ENCODE peak calls at places on chromosome 18, in ten cellular contexts. S is ovary; Q is SK-N-SH; E is neural progenitor cell; H is pancreas; M is AG04450; O is cardiac muscle cell; R is adrenal gland; I is CD8-positive, alpha-beta memory T cell; P is GM23338. K is an unnamed sample. For H3K27me3, the result is how much of the 10 kb centered on the place peaks cover.

GRCh38 chr18:7940976-7941375 is 373.9 kb downstream of the PTPRM start:
- DNase-seq in H (no peak), R (no peak), E (peak), P (no peak), M (no peak), O (no peak), I (no peak), S (no peak), Q (peak), K (no peak)

GRCh38 chr18:79926715-79927596 is 24.5 kb downstream of the SLC66A2 start:
- DNase-seq in E (peak), O (no peak), Q (no peak), S (peak), M (no peak), P (no peak), R (peak), H (no peak), I (no peak), K (no peak)

GRCh38 chr18:52903858-52904257 is 563.9 kb downstream of the DCC start:
- DNase-seq in O (peak), H (peak), S (no peak), Q (peak), P (peak), E (peak), I (no peak), M (no peak), R (peak), K (peak)

GRCh38 chr18:376307-376706 is 108.5 kb upstream of the THOC1 start:
- DNase-seq in H (peak), S (no peak), P (no peak), M (no peak), R (no peak), Q (no peak), O (no peak), I (no peak), E (no peak), K (no peak)

GRCh38 chr18:21177742-21178305 is 64.2 kb upstream of the GREB1L start:
- DNase-seq in Q (no peak), I (no peak), S (no peak), O (no peak), R (no peak), P (no peak), H (no peak), M (no peak), E (no peak), K (no peak)

GRCh38 chr18:79682896-79683625 is 3.5 kb downstream of the CTDP1 start:
- DNase-seq in R (no peak), O (no peak), S (no peak), Q (no peak), M (no peak), I (peak), P (no peak), E (no peak), H (no peak), K (no peak)

GRCh38 chr18:51077217-51077616 is 47.2 kb downstream of the SMAD4 start:
- DNase-seq in M (no peak), S (no peak), O (no peak), H (no peak), E (no peak), Q (no peak), P (no peak), R (no peak), I (no peak), K (no peak)

GRCh38 chr18:5284808-5285207 is 10.7 kb downstream of the ZBTB14 start:
- DNase-seq in S (no peak), O (no peak), Q (no peak), P (no peak), E (no peak), M (no peak), H (no peak), I (no peak), R (no peak), K (no peak)

GRCh38 chr18:59846814-59847490 is 52.8 kb upstream of the PMAIP1 start:
- DNase-seq in H (no peak), S (no peak), R (no peak), E (no peak), I (no peak), O (no peak), M (peak), Q (no peak), P (peak), K (peak)

GRCh38 chr18:40365526-40365925 is 1589.5 kb upstream of the PIK3C3 start:
- DNase-seq in M (no peak), Q (no peak), H (no peak), O (no peak), I (no peak), E (no peak), S (no peak), P (no peak), R (no peak), K (no peak)

GRCh38 chr18:50162486-50163304 is 32.3 kb downstream of the MYO5B start:
- DNase-seq in P (no peak), H (no peak), M (no peak), S (no peak), E (no peak), R (no peak), Q (no peak), O (no peak), I (no peak), K (no peak)

GRCh38 chr18:7464245-7464966 is 102.7 kb upstream of the PTPRM start:
- DNase-seq in P (no peak), S (no peak), M (no peak), H (no peak), I (no peak), Q (no peak), R (no peak), O (no peak), E (no peak), K (no peak)

GRCh38 chr18:79755496-79756142 is 42.1 kb upstream of the KCNG2 start:
- DNase-seq in I (no peak), R (no peak), S (peak), Q (no peak), E (no peak), O (no peak), P (no peak), H (no peak), M (no peak), K (peak)

GRCh38 chr18:64405161-64405560 is 256.3 kb upstream of the LINC00305 start:
- DNase-seq in H (no peak), Q (no peak), I (no peak), R (no peak), O (no peak), S (no peak), E (no peak), M (no peak), P (no peak), K (no peak)

GRCh38 chr18:21741511-21742322 is 1.1 kb downstream of the MIB1 start:
- DNase-seq in E (no peak), O (peak), R (peak), H (peak), P (peak), S (peak), M (no peak), I (no peak), Q (peak), K (no peak)

GRCh38 chr18:31398191-31398590 is 21.6 kb downstream of the DSG4 start:
- DNase-seq in M (no peak), R (no peak), E (no peak), O (no peak), H (no peak), S (no peak), I (no peak), Q (no peak), P (no peak), K (no peak)

GRCh38 chr18:48745293-48745692 is 205.5 kb downstream of the SMAD7 start:
- DNase-seq in Q (no peak), O (no peak), M (no peak), S (no peak), E (no peak), R (no peak), P (no peak), I (no peak), H (no peak), K (no peak)

GRCh38 chr18:68448736-68449135 is 266.2 kb downstream of the TMX3 start:
- DNase-seq in M (peak), I (no peak), O (no peak), P (no peak), Q (no peak), E (no peak), S (no peak), H (no peak), R (no peak), K (no peak)

GRCh38 chr18:495017-495416 is 5.5 kb downstream of the COLEC12 start:
- DNase-seq in I (no peak), H (no peak), S (no peak), P (no peak), E (no peak), R (no peak), O (no peak), Q (no peak), M (no peak), K (no peak)

GRCh38 chr18:53997064-53997463 is 227.4 kb downstream of the MBD2 start:
- DNase-seq in I (no peak), R (no peak), E (no peak), H (no peak), M (no peak), P (no peak), Q (no peak), S (no peak), O (no peak), K (no peak)
- H3K27me3 ChIP-seq in I (under half), R (under half), E (under half), H (under half), M (under half), P (under half), Q (under half), S (under half), O (under half), K (under half)

DNA sequence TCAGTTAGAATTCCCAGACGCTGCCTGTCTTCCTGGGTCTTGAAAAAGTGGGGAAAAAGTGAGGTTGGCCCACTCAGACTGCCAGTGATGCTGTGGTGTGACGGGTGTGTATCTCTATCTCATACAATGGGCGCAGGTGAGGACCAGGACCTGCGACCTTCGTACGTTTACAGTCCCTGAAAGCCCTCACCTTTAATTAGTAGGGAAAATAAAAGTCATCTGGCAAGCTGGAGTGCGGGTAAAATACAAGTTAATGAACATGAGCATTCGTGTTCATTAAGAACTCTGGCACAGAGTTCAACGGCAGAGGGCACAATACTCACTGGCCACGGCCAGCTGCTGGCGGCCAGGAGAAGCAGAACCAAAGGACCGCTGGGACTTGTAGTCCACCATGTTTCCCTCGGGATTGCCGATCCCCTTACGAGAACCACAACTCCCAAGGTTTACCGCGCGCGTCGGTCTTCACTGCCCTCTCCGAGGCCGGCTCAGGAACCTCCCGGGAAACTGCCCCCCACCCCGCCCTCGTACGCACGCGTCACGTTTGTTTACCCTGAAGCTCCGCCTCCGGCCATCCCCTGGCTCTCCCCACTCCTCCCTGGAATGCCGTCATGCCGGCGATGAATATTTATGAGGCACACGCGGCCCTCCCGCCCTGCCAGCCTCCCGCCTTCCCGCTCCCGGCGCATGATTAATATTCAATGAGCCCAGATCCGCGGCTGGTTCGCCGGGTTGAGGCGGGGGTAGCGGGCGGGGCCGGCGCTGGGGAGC is 486 bp upstream of the PHLPP1 start:
- DNase-seq in S (peak), E (peak), P (peak), I (peak), R (peak), O (peak), Q (peak), H (peak), M (peak), K (peak)
- H3K4me3 ChIP-seq in S (peak), E (peak), P (peak), I (peak), R (peak), O (peak), Q (peak), H (peak), M (peak), K (peak)

GRCh38 chr18:46460754-46461153 is 196.3 kb downstream of the LOXHD1 start:
- DNase-seq in M (no peak), E (no peak), Q (no peak), P (no peak), I (no peak), H (no peak), O (no peak), R (no peak), S (no peak), K (peak)

GRCh38 chr18:46461993-46462392 is 195.0 kb downstream of the LOXHD1 start:
- DNase-seq in E (no peak), S (no peak), Q (no peak), H (no peak), M (no peak), O (no peak), I (no peak), R (no peak), P (no peak), K (no peak)

GRCh38 chr18:46459789-46460455 is 197.1 kb downstream of the LOXHD1 start:
- DNase-seq in S (no peak), E (peak), H (no peak), R (no peak), P (no peak), Q (no peak), M (no peak), I (no peak), O (no peak), K (peak)

GRCh38 chr18:46464926-46465655 is 191.9 kb downstream of the LOXHD1 start:
- DNase-seq in H (no peak), O (no peak), Q (peak), P (no peak), M (no peak), R (no peak), S (no peak), I (no peak), E (no peak), K (no peak)

GRCh38 chr18:46462523-46462922 is 194.5 kb downstream of the LOXHD1 start:
- DNase-seq in S (no peak), P (no peak), I (no peak), M (no peak), O (no peak), Q (no peak), E (peak), H (no peak), R (no peak), K (no peak)
- H3K27me3 ChIP-seq in S (under half), P (under half), I (under half), M (under half), O (under half), Q (under half), E (under half), H (under half), R (under half), K (under half)

GRCh38 chr18:35972197-35973000 is at the start of gene RMP24:
- DNase-seq in Q (peak), P (peak), I (peak), O (peak), S (peak), H (peak), R (peak), E (peak), M (peak), K (peak)

GRCh38 chr18:35973650-35974049 is 1.2 kb downstream of the RMP24 start:
- DNase-seq in E (no peak), P (no peak), Q (no peak), H (no peak), S (no peak), I (no peak), O (no peak), R (no peak), M (no peak), K (no peak)

GRCh38 chr18:35968278-35968880 is 4.1 kb upstream of the RMP24 start:
- DNase-seq in O (no peak), R (no peak), P (no peak), S (no peak), M (no peak), I (no peak), H (no peak), E (no peak), Q (no peak), K (no peak)

GRCh38 chr18:35971661-35972196 is 750 bp upstream of the RMP24 start:
- DNase-seq in S (no peak), O (no peak), P (no peak), R (no peak), Q (no peak), I (no peak), E (no peak), M (no peak), H (no peak), K (peak)

DNA sequence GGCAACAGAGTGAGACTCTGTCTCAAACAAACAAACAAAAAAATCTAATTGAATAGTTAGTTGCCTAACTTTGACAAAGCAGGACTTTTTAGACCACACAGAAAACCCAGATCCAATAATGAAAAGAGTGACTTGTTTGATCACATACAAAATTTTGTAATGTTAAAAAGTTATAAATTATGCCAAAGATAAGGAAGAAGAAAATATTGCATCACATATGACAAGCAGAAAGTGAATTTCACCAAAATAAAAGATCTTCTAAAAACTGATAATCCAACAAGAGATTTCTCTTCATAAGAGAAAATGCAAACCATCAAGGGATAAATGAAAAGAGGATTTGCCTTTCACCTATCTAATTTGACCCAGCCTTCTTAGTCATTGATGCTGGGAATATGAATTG is 2.8 kb upstream of the RMP24 start:
- DNase-seq in S (no peak), P (no peak), O (no peak), H (no peak), E (no peak), I (no peak), R (no peak), Q (no peak), M (no peak), K (no peak)
- H3K4me3 ChIP-seq in S (no peak), P (no peak), O (no peak), H (no peak), E (no peak), I (peak), R (no peak), Q (no peak), M (no peak), K (no peak)

GRCh38 chr18:75157851-75158250 is 51.1 kb downstream of the PTGR3 start:
- DNase-seq in E (no peak), Q (no peak), M (no peak), S (no peak), P (no peak), I (no peak), H (no peak), O (no peak), R (no peak), K (no peak)
- H3K27me3 ChIP-seq in E (under half), Q (under half), M (under half), S (under half), P (under half), I (under half), H (under half), O (under half), R (under half), K (under half)

DNA sequence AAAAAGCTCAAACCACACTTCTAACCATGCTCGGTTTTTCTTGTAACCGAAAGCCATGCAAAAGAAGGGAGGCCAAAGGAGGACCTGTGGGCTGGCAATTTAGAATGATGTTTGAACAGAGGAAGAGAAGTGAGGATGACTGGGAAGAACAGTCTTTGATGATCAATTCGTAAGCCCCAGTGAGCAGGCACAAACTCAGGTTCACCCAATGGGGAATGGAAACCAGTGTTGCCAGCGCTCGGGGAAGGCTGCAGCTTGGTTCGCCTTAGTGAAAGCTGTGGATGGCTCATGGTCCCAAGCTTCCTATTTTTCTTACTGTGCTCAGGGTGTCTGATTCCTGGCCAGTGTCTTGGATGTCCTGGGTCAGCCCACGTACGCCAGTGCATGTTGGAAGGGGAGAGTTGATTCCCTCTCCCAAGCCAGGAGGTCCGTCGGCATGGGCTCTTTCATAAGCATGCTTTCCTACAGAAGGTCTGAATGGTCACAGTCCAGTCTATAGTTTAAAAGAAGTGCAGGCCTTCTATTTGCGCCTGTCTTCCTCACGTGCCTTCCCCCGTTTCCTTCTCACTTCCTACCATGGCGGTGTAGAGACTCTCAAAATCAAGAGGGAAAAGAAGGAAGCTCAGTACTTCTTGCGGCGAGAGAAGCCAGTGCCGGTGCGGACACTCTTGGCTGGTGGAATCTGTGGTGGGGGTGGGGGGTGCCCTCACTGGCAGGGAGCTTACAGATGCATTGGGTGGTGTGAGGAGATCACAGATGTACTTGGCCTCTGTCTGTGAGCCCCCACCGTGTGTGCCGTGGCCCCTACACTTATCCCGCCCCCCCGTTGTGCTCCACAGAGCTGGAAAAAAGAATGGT is 79.4 kb downstream of the VAPA start:
- DNase-seq in O (no peak), M (no peak), I (no peak), R (no peak), Q (no peak), P (no peak), H (no peak), S (no peak), E (no peak), K (no peak)
- H3K4me3 ChIP-seq in O (no peak), M (no peak), I (no peak), R (no peak), Q (no peak), P (no peak), H (no peak), S (no peak), E (no peak), K (no peak)

DNA sequence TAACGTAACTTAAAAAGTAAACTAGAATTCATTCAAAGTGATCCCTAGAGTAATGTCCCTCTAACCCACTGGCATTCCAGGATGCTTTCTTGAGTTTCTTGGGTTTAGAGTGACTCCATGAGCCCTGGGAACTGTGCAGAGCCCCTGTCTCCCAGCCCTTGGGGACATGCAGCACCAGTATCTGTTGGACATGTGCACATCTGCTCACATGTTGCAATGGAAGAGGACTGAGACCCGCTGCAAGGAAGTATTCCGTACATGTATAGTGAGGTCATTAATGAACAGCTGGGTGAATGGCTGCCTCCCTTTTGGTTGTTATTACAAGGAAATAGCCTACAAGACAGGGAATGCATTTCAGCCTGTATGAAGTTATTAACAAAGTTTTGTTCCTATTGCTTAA is 87.7 kb downstream of the FAM210A start:
- DNase-seq in R (no peak), H (no peak), M (no peak), S (no peak), Q (no peak), O (no peak), I (no peak), P (no peak), E (no peak), K (no peak)
- H3K27me3 ChIP-seq in R (under half), H (under half), M (under half), S (under half), Q (under half), O (under half), I (under half), P (under half), E (under half), K (under half)